ENCODE peak calls at places on chromosome 6, in four cellular contexts. M is iris pigment epithelial cell, S is NB4, V is mesothelial cell of epicardium. D is an unnamed sample.

GRCh38 chr6:42100029-42100901 is 42.2 kb downstream of the C6orf132 start:
- DNase-seq in M (peak), S (no peak), V (no peak), D (no peak)

GRCh38 chr6:143333081-143333480 is 117.4 kb downstream of the ADAT2 start:
- DNase-seq in M (peak), S (no peak), V (no peak), D (no peak)

GRCh38 chr6:97322811-97323210 is 39.8 kb upstream of the MMS22L start:
- DNase-seq in M (peak), S (no peak), V (no peak), D (no peak)

GRCh38 chr6:83827050-83827449 is 26.1 kb upstream of the RIPPLY2 start:
- DNase-seq in M (no peak), S (no peak), V (no peak), D (no peak)

GRCh38 chr6:38436726-38437465 is 202.8 kb downstream of the BTBD9 start:
- DNase-seq in M (peak), S (no peak), V (no peak), D (no peak)

GRCh38 chr6:106125925-106126435 is 39.8 kb downstream of the PRDM1 start:
- DNase-seq in M (no peak), S (peak), V (no peak), D (no peak)

GRCh38 chr6:17439243-17439993 is 46.0 kb downstream of the CAP2 start:
- DNase-seq in M (no peak), S (no peak), V (no peak), D (no peak)

GRCh38 chr6:30883743-30884520 is at the start of gene DDR1:
- DNase-seq in M (peak), S (peak), V (peak), D (peak)

GRCh38 chr6:133632206-133632605 is 256.7 kb upstream of the TCF21 start:
- DNase-seq in M (peak), S (no peak), V (no peak), D (no peak)

GRCh38 chr6:46465294-46466165 is 25.7 kb downstream of the RCAN2 start:
- DNase-seq in M (peak), S (no peak), V (no peak), D (no peak)

GRCh38 chr6:22112490-22112889 is 184.3 kb downstream of the PRL start:
- DNase-seq in M (peak), S (peak), V (no peak), D (no peak)

GRCh38 chr6:148203970-148204369 is 138.7 kb upstream of the SASH1 start:
- DNase-seq in M (peak), S (peak), V (no peak), D (no peak)

GRCh38 chr6:53361549-53362031 is 12.8 kb upstream of the ELOVL5 start:
- DNase-seq in M (peak), S (no peak), V (no peak), D (no peak)

GRCh38 chr6:80638222-80639055 is 532.0 kb downstream of the BCKDHB start:
- DNase-seq in M (peak), S (peak), V (no peak), D (no peak)